ENCODE peak calls at places on chromosome 16, in five cellular contexts. H is K562, O is H1, U is GM12892, W is HepG2. T is an unnamed sample.
A peak's percentile ranks its signal among the peaks of the same experiment; 100 is the strongest.

GRCh38 chr16:70589998-70590471 is 56.3 kb upstream of the IL34 start:
- DNase-seq in H (no peak), U (no peak), W (no peak), O (no peak), T (no peak)

GRCh38 chr16:13231365-13231764 is 330.0 kb downstream of the SHISA9 start:
- DNase-seq in W (no peak), H (no peak), U (no peak), O (no peak), T (no peak)

GRCh38 chr16:87060026-87060986 is 256.9 kb downstream of the C16orf95 start:
- DNase-seq in W (no peak), O (no peak), U (no peak), H (no peak), T (no peak)

GRCh38 chr16:65414284-65414984 is 292.6 kb upstream of the CDH11 start:
- DNase-seq in W (no peak), O (no peak), U (no peak), H (no peak), T (no peak)

GRCh38 chr16:54936086-54936978 is 5.7 kb downstream of the IRX5 start:
- DNase-seq in H (no peak), W (no peak), U (no peak), O (peak; percentile 73), T (no peak)

GRCh38 chr16:82016268-82016667 is 5.0 kb upstream of the SDR42E1 start:
- DNase-seq in W (no peak), H (peak; percentile 45), U (no peak), O (no peak), T (no peak)

GRCh38 chr16:58249388-58249779 is 45.4 kb downstream of the PRSS54 start:
- DNase-seq in W (no peak), U (no peak), H (no peak), O (no peak), T (no peak)

GRCh38 chr16:88649924-88650748 is 717 bp downstream of the CYBA start:
- DNase-seq in O (peak; percentile 70), H (peak; percentile 72), U (peak; percentile 72), W (peak; percentile 43), T (peak; percentile 78)

GRCh38 chr16:11560701-11561439 is 25.8 kb downstream of the LITAF start:
- DNase-seq in O (peak; percentile 56), H (no peak), U (no peak), W (no peak), T (no peak)

GRCh38 chr16:22300427-22301071 is 3.3 kb downstream of the POLR3E start:
- DNase-seq in U (no peak), W (peak; percentile 58), O (peak; percentile 67), H (peak; percentile 17), T (no peak)

GRCh38 chr16:64308721-64309120 is 813.1 kb downstream of the CDH11 start:
- DNase-seq in H (no peak), U (no peak), O (no peak), W (no peak), T (no peak)

GRCh38 chr16:2842340-2843000 is 12.4 kb downstream of the ZG16B start:
- DNase-seq in H (peak; percentile 78), U (no peak), W (no peak), O (peak; percentile 91), T (peak; percentile 75)
- TF ChIP-seq TAF1 in H (no peak), U (no peak), W (no peak), O (peak; percentile 29), T (no peak)

GRCh38 chr16:49580751-49581303 is 207.2 kb downstream of the C16orf78 start:
- DNase-seq in W (no peak), H (no peak), O (no peak), U (no peak), T (no peak)
- TF ChIP-seq TAF1 in W (no peak), H (no peak), O (no peak), U (no peak), T (no peak)

GRCh38 chr16:49457196-49457595 is 83.6 kb downstream of the C16orf78 start:
- DNase-seq in W (no peak), O (peak; percentile 26), U (no peak), H (no peak), T (no peak)
- TF ChIP-seq TAF1 in W (no peak), O (no peak), U (no peak), H (no peak), T (no peak)

GRCh38 chr16:72877374-72878028 is 170.4 kb downstream of the ZFHX3 start:
- DNase-seq in W (peak; percentile 99), O (no peak), H (no peak), U (no peak), T (no peak)
- TF ChIP-seq TAF1 in W (no peak), O (no peak), H (no peak), U (no peak), T (no peak)

DNA sequence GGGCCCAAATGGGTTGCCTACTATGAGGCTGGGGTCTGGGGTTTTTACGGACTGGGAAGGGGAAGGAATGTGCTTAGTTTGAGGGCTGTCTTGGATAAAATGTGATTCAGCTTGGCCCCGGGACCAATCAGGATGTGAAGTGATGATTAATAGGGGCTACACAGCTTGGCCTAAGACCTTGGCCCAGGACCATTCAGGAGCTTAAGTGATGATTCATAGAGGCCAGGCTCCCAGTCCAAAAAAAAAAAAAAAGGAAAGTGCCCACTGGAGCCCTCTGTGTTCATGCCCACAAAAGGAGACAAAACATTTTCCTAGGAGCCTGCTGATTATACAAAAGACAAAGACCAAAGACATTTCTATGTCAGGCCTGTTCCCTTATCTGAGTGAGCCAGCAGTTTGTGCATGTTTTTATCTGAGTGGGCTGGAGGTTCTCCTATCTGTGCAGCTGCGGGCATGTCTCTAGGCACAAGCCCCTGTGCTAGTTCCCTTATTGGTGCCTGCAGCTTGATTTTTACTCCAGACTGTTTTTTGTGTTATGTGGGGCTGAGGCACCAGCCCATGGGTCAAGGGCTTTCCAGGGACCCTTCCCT is 898.2 kb upstream of the GOT2 start:
- DNase-seq in U (no peak), W (no peak), O (no peak), H (no peak), T (no peak)
- TF ChIP-seq TAF1 in U (no peak), W (no peak), O (no peak), H (no peak), T (no peak)